ENCODE peak calls at places on chromosomes 1 and 21, in ten cellular contexts. One of them, this sample, is unnamed.

GRCh38 chr21:45372732-45373355 is 32.1 kb upstream of the COL18A1 start:
- DNase-seq in NCI-H2081: no peak
- DNase-seq in DMS153: no peak
- DNase-seq in GM12891: no peak
- DNase-seq in SW 1271: no peak
- DNase-seq in NCI-H1417: no peak
- DNase-seq in naive thymus-derived CD8-positive, alpha-beta T cell: no peak
- DNase-seq in A172: no peak
- DNase-seq in foreskin melanocyte: no peak
- DNase-seq in Daoy: peak
- DNase-seq in this sample: no peak

GRCh38 chr1:229342305-229342901 is 444 bp downstream of the CCSAP start:
- DNase-seq in NCI-H2081: peak
- DNase-seq in DMS153: peak
- DNase-seq in GM12891: peak
- DNase-seq in SW 1271: peak
- DNase-seq in NCI-H1417: peak
- DNase-seq in naive thymus-derived CD8-positive, alpha-beta T cell: peak
- DNase-seq in A172: peak
- DNase-seq in foreskin melanocyte: peak
- DNase-seq in Daoy: peak
- DNase-seq in this sample: peak

GRCh38 chr1:32052887-32053286 is 19.9 kb upstream of the TMEM39B start:
- DNase-seq in NCI-H2081: no peak
- DNase-seq in DMS153: no peak
- DNase-seq in GM12891: no peak
- DNase-seq in SW 1271: no peak
- DNase-seq in NCI-H1417: no peak
- DNase-seq in naive thymus-derived CD8-positive, alpha-beta T cell: no peak
- DNase-seq in A172: no peak
- DNase-seq in foreskin melanocyte: no peak
- DNase-seq in Daoy: no peak
- DNase-seq in this sample: no peak

GRCh38 chr1:73576084-73576483 is 621.9 kb downstream of the LRRIQ3 start:
- DNase-seq in NCI-H2081: no peak
- DNase-seq in DMS153: no peak
- DNase-seq in GM12891: no peak
- DNase-seq in SW 1271: no peak
- DNase-seq in NCI-H1417: no peak
- DNase-seq in naive thymus-derived CD8-positive, alpha-beta T cell: no peak
- DNase-seq in A172: peak
- DNase-seq in foreskin melanocyte: no peak
- DNase-seq in Daoy: no peak
- DNase-seq in this sample: no peak

GRCh38 chr21:38818336-38818723 is 12.6 kb downstream of the ETS2 start:
- DNase-seq in NCI-H2081: no peak
- DNase-seq in DMS153: no peak
- DNase-seq in GM12891: no peak
- DNase-seq in SW 1271: no peak
- DNase-seq in NCI-H1417: no peak
- DNase-seq in naive thymus-derived CD8-positive, alpha-beta T cell: no peak
- DNase-seq in A172: no peak
- DNase-seq in foreskin melanocyte: no peak
- DNase-seq in Daoy: no peak
- DNase-seq in this sample: no peak

GRCh38 chr21:37257526-37257966 is 9.6 kb downstream of the VPS26C start:
- DNase-seq in NCI-H2081: no peak
- DNase-seq in DMS153: no peak
- DNase-seq in GM12891: no peak
- DNase-seq in SW 1271: peak
- DNase-seq in NCI-H1417: peak
- DNase-seq in naive thymus-derived CD8-positive, alpha-beta T cell: peak
- DNase-seq in A172: no peak
- DNase-seq in foreskin melanocyte: no peak
- DNase-seq in Daoy: peak
- DNase-seq in this sample: peak

GRCh38 chr1:184480711-184481110 is 93.9 kb downstream of the C1orf21 start:
- DNase-seq in NCI-H2081: no peak
- DNase-seq in DMS153: no peak
- DNase-seq in GM12891: no peak
- DNase-seq in SW 1271: no peak
- DNase-seq in NCI-H1417: no peak
- DNase-seq in naive thymus-derived CD8-positive, alpha-beta T cell: no peak
- DNase-seq in A172: no peak
- DNase-seq in foreskin melanocyte: no peak
- DNase-seq in Daoy: no peak
- DNase-seq in this sample: no peak

GRCh38 chr1:188489336-188490112 is 1660.8 kb downstream of the PLA2G4A start:
- DNase-seq in NCI-H2081: no peak
- DNase-seq in DMS153: no peak
- DNase-seq in GM12891: no peak
- DNase-seq in SW 1271: peak
- DNase-seq in NCI-H1417: peak
- DNase-seq in naive thymus-derived CD8-positive, alpha-beta T cell: no peak
- DNase-seq in A172: peak
- DNase-seq in foreskin melanocyte: no peak
- DNase-seq in Daoy: peak
- DNase-seq in this sample: no peak

GRCh38 chr1:227622739-227623475 is 59.6 kb downstream of the ZNF678 start:
- DNase-seq in NCI-H2081: no peak
- DNase-seq in DMS153: no peak
- DNase-seq in GM12891: no peak
- DNase-seq in SW 1271: no peak
- DNase-seq in NCI-H1417: no peak
- DNase-seq in naive thymus-derived CD8-positive, alpha-beta T cell: no peak
- DNase-seq in A172: no peak
- DNase-seq in foreskin melanocyte: no peak
- DNase-seq in Daoy: no peak
- DNase-seq in this sample: no peak

GRCh38 chr1:21652101-21652936 is 16.8 kb downstream of the RAP1GAP start:
- DNase-seq in NCI-H2081: no peak
- DNase-seq in DMS153: no peak
- DNase-seq in GM12891: no peak
- DNase-seq in SW 1271: no peak
- DNase-seq in NCI-H1417: peak
- DNase-seq in naive thymus-derived CD8-positive, alpha-beta T cell: no peak
- DNase-seq in A172: no peak
- DNase-seq in foreskin melanocyte: no peak
- DNase-seq in Daoy: no peak
- DNase-seq in this sample: no peak

GRCh38 chr1:9293512-9294439 is 1.1 kb downstream of the SPSB1 start:
- DNase-seq in NCI-H2081: no peak
- DNase-seq in DMS153: no peak
- DNase-seq in GM12891: no peak
- DNase-seq in SW 1271: no peak
- DNase-seq in NCI-H1417: peak
- DNase-seq in naive thymus-derived CD8-positive, alpha-beta T cell: peak
- DNase-seq in A172: no peak
- DNase-seq in foreskin melanocyte: no peak
- DNase-seq in Daoy: peak
- DNase-seq in this sample: no peak

GRCh38 chr1:2173546-2174347 is 20.8 kb downstream of the FAAP20 start:
- DNase-seq in NCI-H2081: no peak
- DNase-seq in DMS153: no peak
- DNase-seq in GM12891: no peak
- DNase-seq in SW 1271: no peak
- DNase-seq in NCI-H1417: no peak
- DNase-seq in naive thymus-derived CD8-positive, alpha-beta T cell: no peak
- DNase-seq in A172: no peak
- DNase-seq in foreskin melanocyte: no peak
- DNase-seq in Daoy: no peak
- DNase-seq in this sample: no peak

GRCh38 chr1:84433253-84434080 is 35.2 kb downstream of the DNASE2B start:
- DNase-seq in NCI-H2081: peak
- DNase-seq in DMS153: peak
- DNase-seq in GM12891: peak
- DNase-seq in SW 1271: peak
- DNase-seq in NCI-H1417: peak
- DNase-seq in naive thymus-derived CD8-positive, alpha-beta T cell: peak
- DNase-seq in A172: peak
- DNase-seq in foreskin melanocyte: peak
- DNase-seq in Daoy: peak
- DNase-seq in this sample: peak

GRCh38 chr21:39630191-39630591 is 17.5 kb downstream of the B3GALT5 start:
- DNase-seq in NCI-H2081: no peak
- DNase-seq in DMS153: no peak
- DNase-seq in GM12891: no peak
- DNase-seq in SW 1271: peak
- DNase-seq in NCI-H1417: no peak
- DNase-seq in naive thymus-derived CD8-positive, alpha-beta T cell: no peak
- DNase-seq in A172: peak
- DNase-seq in foreskin melanocyte: no peak
- DNase-seq in Daoy: peak
- DNase-seq in this sample: no peak

GRCh38 chr1:109975718-109976117 is 8.8 kb upstream of the AHCYL1 start:
- DNase-seq in NCI-H2081: no peak
- DNase-seq in DMS153: no peak
- DNase-seq in GM12891: no peak
- DNase-seq in SW 1271: peak
- DNase-seq in NCI-H1417: no peak
- DNase-seq in naive thymus-derived CD8-positive, alpha-beta T cell: no peak
- DNase-seq in A172: peak
- DNase-seq in foreskin melanocyte: peak
- DNase-seq in Daoy: peak
- DNase-seq in this sample: no peak

GRCh38 chr1:231020816-231021215 is 19.2 kb downstream of the FAM89A start:
- DNase-seq in NCI-H2081: no peak
- DNase-seq in DMS153: no peak
- DNase-seq in GM12891: no peak
- DNase-seq in SW 1271: no peak
- DNase-seq in NCI-H1417: peak
- DNase-seq in naive thymus-derived CD8-positive, alpha-beta T cell: no peak
- DNase-seq in A172: peak
- DNase-seq in foreskin melanocyte: no peak
- DNase-seq in Daoy: no peak
- DNase-seq in this sample: no peak

GRCh38 chr1:177181631-177182291 is 11.0 kb downstream of the BRINP2 start:
- DNase-seq in NCI-H2081: peak
- DNase-seq in DMS153: peak
- DNase-seq in GM12891: peak
- DNase-seq in SW 1271: no peak
- DNase-seq in NCI-H1417: peak
- DNase-seq in naive thymus-derived CD8-positive, alpha-beta T cell: no peak
- DNase-seq in A172: peak
- DNase-seq in foreskin melanocyte: peak
- DNase-seq in Daoy: peak
- DNase-seq in this sample: peak

GRCh38 chr1:155833665-155834295 is 23.2 kb downstream of the GON4L start:
- DNase-seq in NCI-H2081: no peak
- DNase-seq in DMS153: no peak
- DNase-seq in GM12891: no peak
- DNase-seq in SW 1271: no peak
- DNase-seq in NCI-H1417: no peak
- DNase-seq in naive thymus-derived CD8-positive, alpha-beta T cell: no peak
- DNase-seq in A172: no peak
- DNase-seq in foreskin melanocyte: no peak
- DNase-seq in Daoy: no peak
- DNase-seq in this sample: no peak

GRCh38 chr1:26900001-26900814 is at the start of gene GPATCH3:
- DNase-seq in NCI-H2081: peak
- DNase-seq in DMS153: peak
- DNase-seq in GM12891: peak
- DNase-seq in SW 1271: peak
- DNase-seq in NCI-H1417: peak
- DNase-seq in naive thymus-derived CD8-positive, alpha-beta T cell: peak
- DNase-seq in A172: peak
- DNase-seq in foreskin melanocyte: peak
- DNase-seq in Daoy: peak
- DNase-seq in this sample: peak

GRCh38 chr1:237562247-237562823 is 328.4 kb downstream of the ZP4 start:
- DNase-seq in NCI-H2081: peak
- DNase-seq in DMS153: peak
- DNase-seq in GM12891: peak
- DNase-seq in SW 1271: peak
- DNase-seq in NCI-H1417: peak
- DNase-seq in naive thymus-derived CD8-positive, alpha-beta T cell: peak
- DNase-seq in A172: peak
- DNase-seq in foreskin melanocyte: peak
- DNase-seq in Daoy: peak
- DNase-seq in this sample: no peak

GRCh38 chr1:238319957-238320356 is 429.2 kb upstream of the ZP4 start:
- DNase-seq in NCI-H2081: no peak
- DNase-seq in DMS153: no peak
- DNase-seq in GM12891: no peak
- DNase-seq in SW 1271: no peak
- DNase-seq in NCI-H1417: no peak
- DNase-seq in naive thymus-derived CD8-positive, alpha-beta T cell: no peak
- DNase-seq in A172: no peak
- DNase-seq in foreskin melanocyte: no peak
- DNase-seq in Daoy: no peak
- DNase-seq in this sample: no peak

GRCh38 chr1:32321712-32322291 is 14.2 kb downstream of the MARCKSL1 start:
- DNase-seq in NCI-H2081: no peak
- DNase-seq in DMS153: peak
- DNase-seq in GM12891: no peak
- DNase-seq in SW 1271: no peak
- DNase-seq in NCI-H1417: no peak
- DNase-seq in naive thymus-derived CD8-positive, alpha-beta T cell: peak
- DNase-seq in A172: no peak
- DNase-seq in foreskin melanocyte: no peak
- DNase-seq in Daoy: peak
- DNase-seq in this sample: peak

GRCh38 chr21:38223893-38224540 is 32.8 kb upstream of the KCNJ15 start:
- DNase-seq in NCI-H2081: no peak
- DNase-seq in DMS153: no peak
- DNase-seq in GM12891: no peak
- DNase-seq in SW 1271: no peak
- DNase-seq in NCI-H1417: peak
- DNase-seq in naive thymus-derived CD8-positive, alpha-beta T cell: no peak
- DNase-seq in A172: peak
- DNase-seq in foreskin melanocyte: no peak
- DNase-seq in Daoy: no peak
- DNase-seq in this sample: no peak

GRCh38 chr1:26350701-26351590 is 3.0 kb downstream of the CRYBG2 start:
- DNase-seq in NCI-H2081: no peak
- DNase-seq in DMS153: no peak
- DNase-seq in GM12891: no peak
- DNase-seq in SW 1271: peak
- DNase-seq in NCI-H1417: no peak
- DNase-seq in naive thymus-derived CD8-positive, alpha-beta T cell: no peak
- DNase-seq in A172: peak
- DNase-seq in foreskin melanocyte: no peak
- DNase-seq in Daoy: no peak
- DNase-seq in this sample: no peak

GRCh38 chr1:230301820-230302219 is 124.3 kb downstream of the PGBD5 start:
- DNase-seq in NCI-H2081: no peak
- DNase-seq in DMS153: peak
- DNase-seq in GM12891: no peak
- DNase-seq in SW 1271: no peak
- DNase-seq in NCI-H1417: no peak
- DNase-seq in naive thymus-derived CD8-positive, alpha-beta T cell: no peak
- DNase-seq in A172: no peak
- DNase-seq in foreskin melanocyte: no peak
- DNase-seq in Daoy: no peak
- DNase-seq in this sample: peak

GRCh38 chr1:10033359-10033845 is 644 bp downstream of the UBE4B start:
- DNase-seq in NCI-H2081: no peak
- DNase-seq in DMS153: no peak
- DNase-seq in GM12891: no peak
- DNase-seq in SW 1271: peak
- DNase-seq in NCI-H1417: peak
- DNase-seq in naive thymus-derived CD8-positive, alpha-beta T cell: no peak
- DNase-seq in A172: peak
- DNase-seq in foreskin melanocyte: no peak
- DNase-seq in Daoy: peak
- DNase-seq in this sample: peak

GRCh38 chr1:74504125-74505065 is 8.0 kb downstream of the LRRC53 start:
- DNase-seq in NCI-H2081: peak
- DNase-seq in DMS153: peak
- DNase-seq in GM12891: peak
- DNase-seq in SW 1271: peak
- DNase-seq in NCI-H1417: peak
- DNase-seq in naive thymus-derived CD8-positive, alpha-beta T cell: peak
- DNase-seq in A172: peak
- DNase-seq in foreskin melanocyte: peak
- DNase-seq in Daoy: peak
- DNase-seq in this sample: no peak

GRCh38 chr21:15209224-15209623 is 144.4 kb upstream of the NRIP1 start:
- DNase-seq in NCI-H2081: no peak
- DNase-seq in DMS153: no peak
- DNase-seq in GM12891: no peak
- DNase-seq in SW 1271: no peak
- DNase-seq in NCI-H1417: no peak
- DNase-seq in naive thymus-derived CD8-positive, alpha-beta T cell: no peak
- DNase-seq in A172: no peak
- DNase-seq in foreskin melanocyte: no peak
- DNase-seq in Daoy: no peak
- DNase-seq in this sample: no peak